ENCODE peak calls at places on chromosomes 3 and 15, in nine cellular contexts. Z is hippocampal formation; L is stimulated activated CD8-positive, alpha-beta memory T cell treated with anti-CD3 and anti-CD28 coated beads, Interleukin-4, amount 100 ng/mL, for 4 hours; P is midbrain; U is NCI-H774; E is astrocyte; N is HEK293T; X is T-helper 9 cell; S is Kasumi-1. R is an unnamed sample.

GRCh38 chr15:45023659-45024320 is 795 bp downstream of the SORD start:
- DNase-seq in E (no peak), Z (no peak), P (no peak), S (peak; percentile 1), N (no peak), L (no peak), U (no peak), X (no peak), R (no peak)

GRCh38 chr3:194130211-194130610 is 5.7 kb upstream of the HES1 start:
- DNase-seq in P (no peak), N (no peak), E (no peak), U (no peak), S (no peak), X (no peak), Z (no peak), L (no peak), R (no peak)

GRCh38 chr3:143697975-143698374 is 150.3 kb downstream of the SLC9A9 start:
- DNase-seq in S (no peak), P (peak; percentile 23), N (no peak), X (no peak), U (no peak), Z (no peak), E (no peak), L (no peak), R (no peak)

GRCh38 chr3:119227064-119227850 is 13.4 kb downstream of the B4GALT4 start:
- DNase-seq in X (no peak), P (no peak), E (no peak), N (no peak), U (no peak), L (no peak), S (no peak), Z (no peak), R (no peak)

GRCh38 chr15:20355256-20355868 is 186.2 kb downstream of the GOLGA6L6 start:
- DNase-seq in L (no peak), Z (no peak), E (no peak), U (no peak), X (no peak), S (no peak), N (no peak), P (no peak), R (no peak)

GRCh38 chr3:134462236-134463059 is 23.3 kb downstream of the ANAPC13 start:
- DNase-seq in U (no peak), Z (no peak), X (no peak), P (no peak), N (no peak), E (peak; percentile 83), S (no peak), L (no peak), R (no peak)

GRCh38 chr3:100761211-100761921 is 52.1 kb downstream of the TFG start:
- DNase-seq in S (no peak), U (peak; percentile 49), X (no peak), N (peak; percentile 16), E (no peak), P (no peak), Z (no peak), L (no peak), R (no peak)

GRCh38 chr3:186209810-186210752 is 101.2 kb upstream of the ETV5 start:
- DNase-seq in U (no peak), E (peak; percentile 77), X (no peak), Z (peak; percentile 93), P (peak; percentile 91), L (no peak), S (peak; percentile 69), N (no peak), R (no peak)

GRCh38 chr3:104629038-104629437 is 737.7 kb upstream of the ALCAM start:
- DNase-seq in X (no peak), L (no peak), S (no peak), P (no peak), Z (no peak), E (peak; percentile 86), N (no peak), U (no peak), R (no peak)

GRCh38 chr15:75817151-75817935 is 25.9 kb upstream of the UBE2Q2 start:
- DNase-seq in N (no peak), E (no peak), L (no peak), X (no peak), P (no peak), Z (no peak), U (no peak), S (no peak), R (no peak)

GRCh38 chr3:16884084-16884747 is 539 bp upstream of the PLCL2 start:
- DNase-seq in N (peak; percentile 89), P (no peak), Z (no peak), E (no peak), U (no peak), S (peak; percentile 63), L (peak; percentile 50), X (peak; percentile 70), R (peak; percentile 61)

R was measured in T-helper 2 cell.